ENCODE peak calls at places on chromosomes 6 and 20, in seven cellular contexts. C is omental fat pad; X is HEK293T; T is cardiac muscle cell; Q is stimulated activated naive B cell treated with anti-CD40 and anti-IgM and Interleukin-4, amounts not matched to agents 10 μg/mL and 1 μg/mL and 100 μg/mL, for 72 hours; G is cardiac fibroblast; V is left lung. B is an unnamed sample.

GRCh38 chr6:95087394-95088097 is 489.8 kb upstream of the MANEA start:
- DNase-seq in C (no peak), X (peak), T (peak), Q (no peak), G (peak), V (no peak), B (no peak)

GRCh38 chr6:82553863-82554531 is 190.4 kb downstream of the TPBG start:
- DNase-seq in C (no peak), X (no peak), T (no peak), Q (no peak), G (no peak), V (no peak), B (no peak)

GRCh38 chr6:110039996-110040383 is 61.9 kb downstream of the GPR6 start:
- DNase-seq in C (no peak), X (no peak), T (peak), Q (peak), G (peak), V (no peak), B (no peak)

GRCh38 chr6:48917233-48917632 is 545.8 kb downstream of the MMUT start:
- DNase-seq in C (no peak), X (no peak), T (no peak), Q (no peak), G (no peak), V (no peak), B (no peak)

GRCh38 chr6:96975848-96976247 is 51.3 kb downstream of the KLHL32 start:
- DNase-seq in C (no peak), X (no peak), T (no peak), Q (no peak), G (no peak), V (no peak), B (no peak)

GRCh38 chr6:140174509-140174908 is 800.1 kb upstream of the CITED2 start:
- DNase-seq in C (no peak), X (no peak), T (peak), Q (no peak), G (peak), V (no peak), B (no peak)

GRCh38 chr6:44052419-44053011 is 74.7 kb downstream of the MRPL14 start:
- DNase-seq in C (no peak), X (peak), T (peak), Q (no peak), G (peak), V (no peak), B (no peak)

GRCh38 chr20:33830371-33830770 is 19.2 kb downstream of the CHMP4B start:
- DNase-seq in C (no peak), X (no peak), T (peak), Q (no peak), G (peak), V (no peak), B (no peak)

GRCh38 chr20:38790210-38791053 is 15.1 kb upstream of the PPP1R16B start:
- DNase-seq in C (no peak), X (peak), T (peak), Q (no peak), G (peak), V (no peak), B (no peak)

GRCh38 chr6:146361367-146361924 is 182.2 kb upstream of the RAB32 start:
- DNase-seq in C (no peak), X (no peak), T (peak), Q (no peak), G (peak), V (no peak), B (no peak)

GRCh38 chr20:33826270-33826897 is 15.2 kb downstream of the CHMP4B start:
- DNase-seq in C (no peak), X (no peak), T (no peak), Q (no peak), G (no peak), V (no peak), B (no peak)

GRCh38 chr6:142728367-142728766 is 216.6 kb downstream of the HIVEP2 start:
- DNase-seq in C (no peak), X (no peak), T (peak), Q (no peak), G (no peak), V (no peak), B (no peak)

GRCh38 chr6:2558098-2558770 is 192.5 kb downstream of the MYLK4 start:
- DNase-seq in C (no peak), X (no peak), T (no peak), Q (no peak), G (no peak), V (no peak), B (no peak)